ENCODE peak calls at places on chromosomes 16 and 17, in four cellular contexts. One of them, this sample, is unnamed.

GRCh38 chr17:42512733-42513251 is 23.2 kb upstream of the NAGLU start:
- DNase-seq in stimulated activated naive CD8-positive, alpha-beta T cell treated with anti-CD3 and anti-CD28 coated beads, Interleukin-15, amount 100 ng/mL, for 72 hours: no peak
- DNase-seq in NK-92 treated with Interleukin-12 subunit alpha and Interleukin-12 subunit beta, amount 100 ng/mL, for 24 hours: no peak
- DNase-seq in AG04450: no peak
- DNase-seq in this sample: no peak

GRCh38 chr16:78837706-78838105 is 738.3 kb downstream of the WWOX start:
- DNase-seq in NK-92 treated with Interleukin-12 subunit alpha and Interleukin-12 subunit beta, amount 100 ng/mL, for 24 hours: no peak
- DNase-seq in AG04450: no peak
- DNase-seq in stimulated activated naive CD8-positive, alpha-beta T cell treated with anti-CD3 and anti-CD28 coated beads, Interleukin-15, amount 100 ng/mL, for 72 hours: no peak
- DNase-seq in this sample: no peak

GRCh38 chr17:81926451-81927144 is 937 bp downstream of the MAFG start:
- DNase-seq in NK-92 treated with Interleukin-12 subunit alpha and Interleukin-12 subunit beta, amount 100 ng/mL, for 24 hours: no peak
- DNase-seq in stimulated activated naive CD8-positive, alpha-beta T cell treated with anti-CD3 and anti-CD28 coated beads, Interleukin-15, amount 100 ng/mL, for 72 hours: peak
- DNase-seq in AG04450: peak
- DNase-seq in this sample: peak

GRCh38 chr16:1319041-1319440 is 9.6 kb downstream of the UBE2I start:
- DNase-seq in stimulated activated naive CD8-positive, alpha-beta T cell treated with anti-CD3 and anti-CD28 coated beads, Interleukin-15, amount 100 ng/mL, for 72 hours: no peak
- DNase-seq in AG04450: no peak
- DNase-seq in NK-92 treated with Interleukin-12 subunit alpha and Interleukin-12 subunit beta, amount 100 ng/mL, for 24 hours: no peak
- DNase-seq in this sample: no peak

GRCh38 chr17:67390006-67390645 is 13.0 kb downstream of the PITPNC1 start:
- DNase-seq in NK-92 treated with Interleukin-12 subunit alpha and Interleukin-12 subunit beta, amount 100 ng/mL, for 24 hours: no peak
- DNase-seq in AG04450: no peak
- DNase-seq in stimulated activated naive CD8-positive, alpha-beta T cell treated with anti-CD3 and anti-CD28 coated beads, Interleukin-15, amount 100 ng/mL, for 72 hours: no peak
- DNase-seq in this sample: no peak

GRCh38 chr17:44998646-44999045 is 30.5 kb upstream of the C1QL1 start:
- DNase-seq in AG04450: no peak
- DNase-seq in NK-92 treated with Interleukin-12 subunit alpha and Interleukin-12 subunit beta, amount 100 ng/mL, for 24 hours: no peak
- DNase-seq in stimulated activated naive CD8-positive, alpha-beta T cell treated with anti-CD3 and anti-CD28 coated beads, Interleukin-15, amount 100 ng/mL, for 72 hours: no peak
- DNase-seq in this sample: no peak

GRCh38 chr16:66964049-66964448 is 3.0 kb downstream of the CES3 start:
- DNase-seq in AG04450: no peak
- DNase-seq in NK-92 treated with Interleukin-12 subunit alpha and Interleukin-12 subunit beta, amount 100 ng/mL, for 24 hours: no peak
- DNase-seq in stimulated activated naive CD8-positive, alpha-beta T cell treated with anti-CD3 and anti-CD28 coated beads, Interleukin-15, amount 100 ng/mL, for 72 hours: no peak
- DNase-seq in this sample: no peak

GRCh38 chr17:83151442-83152220 is 72.2 kb downstream of the METRNL start:
- DNase-seq in stimulated activated naive CD8-positive, alpha-beta T cell treated with anti-CD3 and anti-CD28 coated beads, Interleukin-15, amount 100 ng/mL, for 72 hours: no peak
- DNase-seq in AG04450: no peak
- DNase-seq in NK-92 treated with Interleukin-12 subunit alpha and Interleukin-12 subunit beta, amount 100 ng/mL, for 24 hours: no peak
- DNase-seq in this sample: no peak

GRCh38 chr17:43543771-43544575 is 2.2 kb downstream of the ETV4 start:
- DNase-seq in AG04450: no peak
- DNase-seq in stimulated activated naive CD8-positive, alpha-beta T cell treated with anti-CD3 and anti-CD28 coated beads, Interleukin-15, amount 100 ng/mL, for 72 hours: no peak
- DNase-seq in NK-92 treated with Interleukin-12 subunit alpha and Interleukin-12 subunit beta, amount 100 ng/mL, for 24 hours: no peak
- DNase-seq in this sample: no peak

GRCh38 chr17:42118545-42118944 is 2.6 kb downstream of the KAT2A start:
- DNase-seq in NK-92 treated with Interleukin-12 subunit alpha and Interleukin-12 subunit beta, amount 100 ng/mL, for 24 hours: no peak
- DNase-seq in stimulated activated naive CD8-positive, alpha-beta T cell treated with anti-CD3 and anti-CD28 coated beads, Interleukin-15, amount 100 ng/mL, for 72 hours: peak
- DNase-seq in AG04450: no peak
- DNase-seq in this sample: no peak

GRCh38 chr16:52469775-52470174 is 77.2 kb downstream of the TOX3 start:
- DNase-seq in stimulated activated naive CD8-positive, alpha-beta T cell treated with anti-CD3 and anti-CD28 coated beads, Interleukin-15, amount 100 ng/mL, for 72 hours: no peak
- DNase-seq in AG04450: no peak
- DNase-seq in NK-92 treated with Interleukin-12 subunit alpha and Interleukin-12 subunit beta, amount 100 ng/mL, for 24 hours: no peak
- DNase-seq in this sample: no peak

GRCh38 chr17:48625502-48626201 is 506 bp downstream of the HOXB9 start:
- DNase-seq in stimulated activated naive CD8-positive, alpha-beta T cell treated with anti-CD3 and anti-CD28 coated beads, Interleukin-15, amount 100 ng/mL, for 72 hours: peak
- DNase-seq in NK-92 treated with Interleukin-12 subunit alpha and Interleukin-12 subunit beta, amount 100 ng/mL, for 24 hours: no peak
- DNase-seq in AG04450: no peak
- DNase-seq in this sample: no peak

GRCh38 chr16:22624759-22625533 is 114.3 kb downstream of the NPIPB5 start:
- DNase-seq in NK-92 treated with Interleukin-12 subunit alpha and Interleukin-12 subunit beta, amount 100 ng/mL, for 24 hours: no peak
- DNase-seq in stimulated activated naive CD8-positive, alpha-beta T cell treated with anti-CD3 and anti-CD28 coated beads, Interleukin-15, amount 100 ng/mL, for 72 hours: no peak
- DNase-seq in AG04450: no peak
- DNase-seq in this sample: no peak

GRCh38 chr17:57946798-57947358 is 8.3 kb downstream of the CUEDC1 start:
- DNase-seq in NK-92 treated with Interleukin-12 subunit alpha and Interleukin-12 subunit beta, amount 100 ng/mL, for 24 hours: peak
- DNase-seq in stimulated activated naive CD8-positive, alpha-beta T cell treated with anti-CD3 and anti-CD28 coated beads, Interleukin-15, amount 100 ng/mL, for 72 hours: peak
- DNase-seq in AG04450: peak
- DNase-seq in this sample: no peak

GRCh38 chr16:8848939-8849391 is 19.8 kb downstream of the CARHSP1 start:
- DNase-seq in stimulated activated naive CD8-positive, alpha-beta T cell treated with anti-CD3 and anti-CD28 coated beads, Interleukin-15, amount 100 ng/mL, for 72 hours: no peak
- DNase-seq in AG04450: no peak
- DNase-seq in NK-92 treated with Interleukin-12 subunit alpha and Interleukin-12 subunit beta, amount 100 ng/mL, for 24 hours: no peak
- DNase-seq in this sample: no peak

GRCh38 chr17:38660097-38661026 is 14.4 kb downstream of the EPOP start:
- DNase-seq in stimulated activated naive CD8-positive, alpha-beta T cell treated with anti-CD3 and anti-CD28 coated beads, Interleukin-15, amount 100 ng/mL, for 72 hours: no peak
- DNase-seq in AG04450: no peak
- DNase-seq in NK-92 treated with Interleukin-12 subunit alpha and Interleukin-12 subunit beta, amount 100 ng/mL, for 24 hours: no peak
- DNase-seq in this sample: no peak

This sample was measured in fibroblast of the conjunctiva.